ENCODE peak calls at places on chromosomes 11 and 22, in five cellular contexts. J is pancreas; A is PC-9; M is HEK293T; Y is central memory CD4-positive, alpha-beta T cell. E is an unnamed sample.

GRCh38 chr22:37212174-37212906 is at the start of gene SSTR3:
- DNase-seq in M (no peak), A (no peak), J (peak), Y (no peak), E (peak)

GRCh38 chr22:24115247-24116207 is 65.8 kb upstream of the SUSD2 start:
- DNase-seq in J (no peak), A (no peak), M (no peak), Y (no peak), E (no peak)

GRCh38 chr11:75583710-75584658 is 21.9 kb downstream of the SERPINH1 start:
- DNase-seq in M (peak), A (no peak), J (peak), Y (no peak), E (peak)

GRCh38 chr11:115911656-115912055 is 407.4 kb upstream of the CADM1 start:
- DNase-seq in Y (no peak), J (no peak), A (no peak), M (no peak), E (peak)

GRCh38 chr11:64250875-64251721 is at the start of gene PLCB3:
- DNase-seq in J (peak), M (peak), A (peak), Y (peak), E (no peak)

GRCh38 chr22:29689872-29690213 is 30.0 kb upstream of the CABP7 start:
- DNase-seq in Y (peak), J (peak), M (peak), A (peak), E (peak)

GRCh38 chr22:25368271-25368670 is 148.8 kb downstream of the CRYBB2 start:
- DNase-seq in A (peak), M (no peak), J (no peak), Y (no peak), E (peak)

GRCh38 chr11:130772266-130773227 is 143.7 kb downstream of the SNX19 start:
- DNase-seq in M (no peak), Y (no peak), J (no peak), A (peak), E (peak)

GRCh38 chr11:8731647-8732188 is 49.1 kb downstream of the RPL27A start:
- DNase-seq in M (no peak), J (no peak), Y (no peak), A (no peak), E (no peak)

GRCh38 chr11:78031629-78032028 is 8.6 kb upstream of the KCTD14 start:
- DNase-seq in A (no peak), Y (no peak), J (no peak), M (no peak), E (no peak)

GRCh38 chr22:47053865-47054185 is 291.4 kb downstream of the TBC1D22A start:
- DNase-seq in A (no peak), Y (no peak), M (no peak), J (peak), E (no peak)

GRCh38 chr11:70470127-70470526 is 71.8 kb downstream of the CTTN start:
- DNase-seq in Y (no peak), M (no peak), A (no peak), J (no peak), E (no peak)

GRCh38 chr11:101686514-101686913 is 102.7 kb upstream of the TRPC6 start:
- DNase-seq in J (no peak), A (peak), Y (no peak), M (no peak), E (peak)

GRCh38 chr11:121372671-121373429 is 79.3 kb upstream of the SORL1 start:
- DNase-seq in Y (peak), M (no peak), A (no peak), J (no peak), E (no peak)

GRCh38 chr11:82738116-82738515 is 4.5 kb upstream of the FAM181B start:
- DNase-seq in J (no peak), A (no peak), M (no peak), Y (no peak), E (no peak)

GRCh38 chr11:110833033-110833484 is 120.8 kb upstream of the ARHGAP20 start:
- DNase-seq in M (no peak), A (no peak), Y (no peak), J (no peak), E (peak)

GRCh38 chr22:36743591-36744412 is 32.1 kb downstream of the IFT27 start:
- DNase-seq in Y (no peak), J (no peak), A (no peak), M (no peak), E (no peak)

GRCh38 chr11:130070829-130071205 is 1.1 kb downstream of the APLP2 start:
- DNase-seq in J (peak), M (no peak), A (no peak), Y (no peak), E (peak)

GRCh38 chr11:110901441-110901840 is 189.2 kb upstream of the ARHGAP20 start:
- DNase-seq in A (no peak), J (no peak), M (no peak), Y (no peak), E (no peak)

GRCh38 chr11:36186340-36186739 is 102.9 kb downstream of the COMMD9 start:
- DNase-seq in J (no peak), A (no peak), M (no peak), Y (no peak), E (peak)

GRCh38 chr11:134468081-134468668 is 56.1 kb upstream of the B3GAT1 start:
- DNase-seq in Y (no peak), A (no peak), J (no peak), M (no peak), E (no peak)

GRCh38 chr22:44664149-44664548 is 37.9 kb upstream of the PRR5 start:
- DNase-seq in A (no peak), M (no peak), J (no peak), Y (peak), E (peak)

GRCh38 chr11:2790581-2790925 is 90.8 kb upstream of the KCNQ1OT1 start:
- DNase-seq in Y (no peak), J (peak), A (no peak), M (no peak), E (no peak)

GRCh38 chr22:23763579-23764331 is 965 bp downstream of the C22orf15 start:
- DNase-seq in J (no peak), Y (no peak), A (no peak), M (no peak), E (no peak)

GRCh38 chr11:8209208-8209807 is 40.5 kb upstream of the RIC3 start:
- DNase-seq in J (peak), Y (no peak), M (peak), A (no peak), E (no peak)

GRCh38 chr11:351411-351810 is 17.9 kb upstream of the B4GALNT4 start:
- DNase-seq in A (no peak), Y (no peak), J (no peak), M (no peak), E (no peak)

GRCh38 chr11:46099973-46100335 is 21.3 kb downstream of the PHF21A start:
- DNase-seq in Y (no peak), J (no peak), M (no peak), A (no peak), E (no peak)

GRCh38 chr22:23072911-23073491 is 2.7 kb downstream of the GNAZ start:
- DNase-seq in Y (no peak), J (peak), M (no peak), A (no peak), E (peak)

GRCh38 chr11:23205156-23205871 is 345.0 kb upstream of the CCDC179 start:
- DNase-seq in Y (no peak), M (no peak), A (no peak), J (no peak), E (peak)

GRCh38 chr11:69700278-69701140 is 3.3 kb downstream of the FGF19 start:
- DNase-seq in M (peak), Y (no peak), A (peak), J (peak), E (peak)

GRCh38 chr11:44977493-44977984 is 26.9 kb upstream of the TP53I11 start:
- DNase-seq in J (no peak), Y (peak), A (peak), M (peak), E (no peak)

GRCh38 chr11:73542175-73542574 is 55.7 kb downstream of the FAM168A start:
- DNase-seq in M (no peak), J (no peak), Y (no peak), A (no peak), E (no peak)

GRCh38 chr22:27100789-27101188 is 443.4 kb downstream of the MIAT start:
- DNase-seq in J (no peak), Y (no peak), M (peak), A (peak), E (peak)

GRCh38 chr11:60942970-60943565 is 8.9 kb downstream of the SLC15A3 start:
- DNase-seq in A (peak), J (no peak), M (no peak), Y (no peak), E (peak)